ENCODE peak calls at places on chromosomes 4 and X, in four cellular contexts. One of them, this sample, is unnamed. For H3K9me3, the result is how much of the 10 kb centered on the place peaks cover.

GRCh38 chr4:172998527-172999469 is 169.8 kb upstream of the GALNT7 start:
- DNase-seq in fibroblast of lung: peak
- DNase-seq in effector memory CD4-positive, alpha-beta T cell: no peak
- DNase-seq in breast epithelium: no peak
- DNase-seq in this sample: no peak

GRCh38 chr4:40570348-40571077 is 59.2 kb downstream of the RBM47 start:
- DNase-seq in fibroblast of lung: no peak
- DNase-seq in effector memory CD4-positive, alpha-beta T cell: no peak
- DNase-seq in breast epithelium: no peak
- DNase-seq in this sample: no peak

GRCh38 chr4:136471051-136471450 is 1061.2 kb downstream of the PCDH18 start:
- DNase-seq in fibroblast of lung: no peak
- DNase-seq in effector memory CD4-positive, alpha-beta T cell: no peak
- DNase-seq in breast epithelium: no peak
- DNase-seq in this sample: no peak

GRCh38 chr4:156298230-156298629 is 344.6 kb upstream of the CTSO start:
- DNase-seq in breast epithelium: no peak
- DNase-seq in fibroblast of lung: peak
- DNase-seq in effector memory CD4-positive, alpha-beta T cell: no peak
- DNase-seq in this sample: no peak

GRCh38 chrX:88170528-88170927 is 576.5 kb upstream of the CPXCR1 start:
- DNase-seq in fibroblast of lung: no peak
- DNase-seq in breast epithelium: no peak
- DNase-seq in effector memory CD4-positive, alpha-beta T cell: no peak
- DNase-seq in this sample: no peak

GRCh38 chrX:50871922-50872453 is 38.5 kb upstream of the BMP15 start:
- DNase-seq in effector memory CD4-positive, alpha-beta T cell: no peak
- DNase-seq in fibroblast of lung: peak
- DNase-seq in breast epithelium: no peak
- DNase-seq in this sample: no peak

GRCh38 chr4:125315571-125316390 is 1.0 kb downstream of the FAT4 start:
- DNase-seq in fibroblast of lung: peak
- DNase-seq in effector memory CD4-positive, alpha-beta T cell: no peak
- DNase-seq in breast epithelium: no peak
- DNase-seq in this sample: no peak

GRCh38 chr4:25457053-25457715 is 80.1 kb downstream of the ANAPC4 start:
- DNase-seq in breast epithelium: no peak
- DNase-seq in fibroblast of lung: peak
- DNase-seq in effector memory CD4-positive, alpha-beta T cell: no peak
- DNase-seq in this sample: no peak

GRCh38 chr4:7766086-7766485 is 173.6 kb downstream of the AFAP1 start:
- DNase-seq in fibroblast of lung: no peak
- DNase-seq in breast epithelium: no peak
- DNase-seq in effector memory CD4-positive, alpha-beta T cell: no peak
- DNase-seq in this sample: no peak

GRCh38 chr4:96525901-96526300 is 686.0 kb downstream of the PDHA2 start:
- DNase-seq in effector memory CD4-positive, alpha-beta T cell: no peak
- DNase-seq in fibroblast of lung: peak
- DNase-seq in breast epithelium: no peak
- DNase-seq in this sample: no peak

GRCh38 chr4:19005211-19005610 is 983.7 kb upstream of the LCORL start:
- DNase-seq in breast epithelium: no peak
- DNase-seq in fibroblast of lung: peak
- DNase-seq in effector memory CD4-positive, alpha-beta T cell: no peak
- DNase-seq in this sample: no peak

GRCh38 chr4:145819246-145820181 is 119.1 kb downstream of the ZNF827 start:
- DNase-seq in fibroblast of lung: no peak
- DNase-seq in effector memory CD4-positive, alpha-beta T cell: no peak
- DNase-seq in breast epithelium: no peak
- DNase-seq in this sample: no peak

GRCh38 chrX:136660896-136661295 is 12.9 kb downstream of the CD40LG start:
- DNase-seq in fibroblast of lung: no peak
- DNase-seq in effector memory CD4-positive, alpha-beta T cell: no peak
- DNase-seq in breast epithelium: no peak
- DNase-seq in this sample: no peak

GRCh38 chr4:117588771-117589170 is 445.5 kb upstream of the NDST3 start:
- DNase-seq in breast epithelium: no peak
- DNase-seq in fibroblast of lung: no peak
- DNase-seq in effector memory CD4-positive, alpha-beta T cell: no peak
- DNase-seq in this sample: no peak

GRCh38 chrX:69876221-69876620 is 173.5 kb downstream of the AWAT2 start:
- DNase-seq in fibroblast of lung: no peak
- DNase-seq in breast epithelium: no peak
- DNase-seq in effector memory CD4-positive, alpha-beta T cell: no peak
- DNase-seq in this sample: no peak

GRCh38 chr4:8171941-8172924 is 13.6 kb upstream of the ABLIM2 start:
- DNase-seq in effector memory CD4-positive, alpha-beta T cell: no peak
- DNase-seq in fibroblast of lung: no peak
- DNase-seq in breast epithelium: no peak
- DNase-seq in this sample: no peak

GRCh38 chrX:151516538-151517187 is 46.8 kb upstream of the PASD1 start:
- DNase-seq in breast epithelium: no peak
- DNase-seq in fibroblast of lung: no peak
- DNase-seq in effector memory CD4-positive, alpha-beta T cell: no peak
- DNase-seq in this sample: no peak

GRCh38 chrX:16610121-16610565 is 39.8 kb upstream of the S100G start:
- DNase-seq in breast epithelium: no peak
- DNase-seq in effector memory CD4-positive, alpha-beta T cell: no peak
- DNase-seq in fibroblast of lung: peak
- DNase-seq in this sample: no peak

GRCh38 chrX:46777971-46778810 is 19.3 kb upstream of the SLC9A7 start:
- DNase-seq in effector memory CD4-positive, alpha-beta T cell: no peak
- DNase-seq in breast epithelium: no peak
- DNase-seq in fibroblast of lung: peak
- DNase-seq in this sample: no peak

GRCh38 chr4:129246850-129247542 is 151.0 kb downstream of the C4orf33 start:
- DNase-seq in breast epithelium: no peak
- DNase-seq in effector memory CD4-positive, alpha-beta T cell: no peak
- DNase-seq in fibroblast of lung: no peak
- DNase-seq in this sample: no peak

GRCh38 chr4:123600921-123601904 is 204.6 kb downstream of the SPRY1 start:
- DNase-seq in fibroblast of lung: no peak
- DNase-seq in effector memory CD4-positive, alpha-beta T cell: no peak
- DNase-seq in breast epithelium: no peak
- DNase-seq in this sample: no peak

GRCh38 chrX:104310084-104310483 is 55.4 kb upstream of the ESX1 start:
- DNase-seq in effector memory CD4-positive, alpha-beta T cell: no peak
- DNase-seq in breast epithelium: no peak
- DNase-seq in fibroblast of lung: peak
- DNase-seq in this sample: no peak

GRCh38 chr4:145920205-145920604 is 18.4 kb downstream of the ZNF827 start:
- DNase-seq in fibroblast of lung: peak
- DNase-seq in effector memory CD4-positive, alpha-beta T cell: no peak
- DNase-seq in breast epithelium: peak
- DNase-seq in this sample: no peak

GRCh38 chr4:41693629-41694028 is 54.9 kb downstream of the PHOX2B start:
- DNase-seq in breast epithelium: no peak
- DNase-seq in fibroblast of lung: peak
- DNase-seq in effector memory CD4-positive, alpha-beta T cell: no peak
- DNase-seq in this sample: no peak

GRCh38 chrX:131477498-131477897 is 66.4 kb upstream of the OR13H1 start:
- DNase-seq in effector memory CD4-positive, alpha-beta T cell: no peak
- DNase-seq in breast epithelium: no peak
- DNase-seq in fibroblast of lung: no peak
- DNase-seq in this sample: no peak

GRCh38 chr4:23911675-23912455 is 22.0 kb upstream of the PPARGC1A start:
- DNase-seq in breast epithelium: no peak
- DNase-seq in effector memory CD4-positive, alpha-beta T cell: no peak
- DNase-seq in fibroblast of lung: no peak
- DNase-seq in this sample: no peak

GRCh38 chrX:138847930-138848329 is 136.4 kb upstream of the FGF13 start:
- DNase-seq in effector memory CD4-positive, alpha-beta T cell: no peak
- DNase-seq in fibroblast of lung: peak
- DNase-seq in breast epithelium: no peak
- DNase-seq in this sample: no peak

GRCh38 chr4:26074672-26075071 is 160.7 kb downstream of the SMIM20 start:
- DNase-seq in fibroblast of lung: no peak
- DNase-seq in breast epithelium: no peak
- DNase-seq in effector memory CD4-positive, alpha-beta T cell: peak
- DNase-seq in this sample: no peak

GRCh38 chr4:16715482-16715881 is 183.0 kb downstream of the LDB2 start:
- DNase-seq in fibroblast of lung: no peak
- DNase-seq in breast epithelium: no peak
- DNase-seq in effector memory CD4-positive, alpha-beta T cell: no peak
- DNase-seq in this sample: no peak

GRCh38 chrX:133440797-133441163 is 25.5 kb upstream of the GPC4 start:
- DNase-seq in effector memory CD4-positive, alpha-beta T cell: no peak
- DNase-seq in breast epithelium: no peak
- DNase-seq in fibroblast of lung: no peak
- DNase-seq in this sample: no peak

GRCh38 chr4:6641971-6642320 is 1.5 kb downstream of the MRFAP1 start:
- DNase-seq in effector memory CD4-positive, alpha-beta T cell: no peak
- DNase-seq in fibroblast of lung: no peak
- DNase-seq in breast epithelium: no peak
- DNase-seq in this sample: no peak

GRCh38 chr4:7620814-7621176 is 186.1 kb upstream of the PSAPL1 start:
- DNase-seq in breast epithelium: no peak
- DNase-seq in effector memory CD4-positive, alpha-beta T cell: no peak
- DNase-seq in fibroblast of lung: no peak
- DNase-seq in this sample: no peak

DNA sequence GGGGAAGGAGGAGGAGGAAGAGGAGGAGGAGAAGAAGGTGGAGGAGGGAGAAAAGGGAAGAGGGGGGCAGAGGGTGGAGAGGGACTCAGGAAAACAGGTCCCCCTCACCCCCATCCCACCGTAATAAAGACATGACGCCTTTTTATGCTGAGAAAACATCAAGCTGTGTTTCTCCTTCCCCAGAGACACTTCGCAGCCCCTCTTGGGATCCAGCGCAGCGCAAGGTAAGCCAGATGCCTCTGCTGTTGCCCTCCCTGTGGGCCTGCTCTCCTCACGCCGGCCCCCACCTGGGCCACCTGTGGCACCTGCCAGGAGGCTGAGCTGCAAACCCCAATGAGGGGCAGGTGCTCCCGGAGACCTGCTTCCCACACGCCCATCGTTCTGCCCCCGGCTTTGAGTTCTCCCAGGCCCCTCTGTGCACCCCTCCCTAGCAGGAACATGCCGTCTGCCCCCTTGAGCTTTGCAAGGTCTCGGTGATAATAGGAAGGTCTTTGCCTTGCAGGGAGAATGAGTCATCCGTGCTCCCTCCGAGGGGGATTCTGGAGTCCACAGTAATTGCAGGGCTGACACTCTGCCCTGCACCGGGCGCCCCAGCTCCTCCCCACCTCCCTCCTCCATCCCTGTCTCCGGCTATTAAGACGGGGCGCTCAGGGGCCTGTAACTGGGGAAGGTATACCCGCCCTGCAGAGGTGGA is 45.3 kb upstream of the SHOX start:
- DNase-seq in effector memory CD4-positive, alpha-beta T cell: no peak
- DNase-seq in fibroblast of lung: no peak
- DNase-seq in breast epithelium: no peak
- DNase-seq in this sample: no peak
- H3K9me3 ChIP-seq in effector memory CD4-positive, alpha-beta T cell: under half
- H3K9me3 ChIP-seq in fibroblast of lung: under half
- H3K9me3 ChIP-seq in breast epithelium: under half
- H3K9me3 ChIP-seq in this sample: under half

DNA sequence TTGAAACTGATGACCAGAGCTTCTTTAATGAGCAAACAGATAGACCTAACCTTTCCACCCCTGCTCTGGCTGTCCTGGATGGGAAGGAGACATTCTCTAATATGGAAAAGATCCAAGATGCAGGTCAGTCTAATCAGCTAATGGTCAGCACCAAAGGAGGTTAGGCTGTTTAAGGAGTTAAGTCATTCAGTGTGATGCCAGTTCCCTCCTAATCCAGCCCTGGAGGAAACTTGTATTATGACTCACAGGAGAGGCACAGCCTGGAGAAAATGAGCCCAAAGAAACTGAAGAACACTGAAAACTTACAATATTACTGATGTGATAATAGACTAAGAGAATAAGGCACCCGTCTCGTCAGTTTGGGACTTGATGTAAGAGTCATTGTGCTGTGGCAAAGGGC is 323.0 kb downstream of the HNRNPD start:
- DNase-seq in effector memory CD4-positive, alpha-beta T cell: no peak
- DNase-seq in breast epithelium: no peak
- DNase-seq in fibroblast of lung: peak
- DNase-seq in this sample: no peak
- H3K9me3 ChIP-seq in effector memory CD4-positive, alpha-beta T cell: under half
- H3K9me3 ChIP-seq in breast epithelium: under half
- H3K9me3 ChIP-seq in fibroblast of lung: under half
- H3K9me3 ChIP-seq in this sample: under half

DNA sequence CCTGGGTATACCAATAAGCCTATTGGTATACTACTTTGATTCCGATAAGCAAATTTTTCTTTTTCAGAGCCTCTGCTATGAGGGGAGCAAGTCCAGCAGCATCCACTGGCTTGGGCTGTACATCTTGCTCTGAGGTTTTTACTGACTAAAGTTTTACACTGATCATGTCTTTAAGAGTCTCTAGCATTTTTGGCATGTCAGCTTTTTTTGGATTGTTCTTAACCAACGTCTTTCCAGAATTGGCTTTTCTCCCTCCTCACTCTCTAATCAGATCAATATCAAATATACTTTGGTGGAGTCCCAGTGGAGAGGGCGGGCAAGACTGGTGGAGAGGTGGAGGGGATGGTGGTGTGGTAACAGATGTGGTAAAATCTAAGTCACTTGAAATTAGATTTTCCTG is 196.8 kb downstream of the HEPH start:
- DNase-seq in fibroblast of lung: no peak
- DNase-seq in breast epithelium: no peak
- DNase-seq in effector memory CD4-positive, alpha-beta T cell: no peak
- DNase-seq in this sample: no peak
- H3K9me3 ChIP-seq in fibroblast of lung: under half
- H3K9me3 ChIP-seq in breast epithelium: under half
- H3K9me3 ChIP-seq in effector memory CD4-positive, alpha-beta T cell: under half
- H3K9me3 ChIP-seq in this sample: under half

GRCh38 chr4:183384516-183384915 is 59.9 kb upstream of the CDKN2AIP start:
- DNase-seq in breast epithelium: no peak
- DNase-seq in fibroblast of lung: no peak
- DNase-seq in effector memory CD4-positive, alpha-beta T cell: no peak
- DNase-seq in this sample: no peak
- H3K9me3 ChIP-seq in breast epithelium: under half
- H3K9me3 ChIP-seq in fibroblast of lung: under half
- H3K9me3 ChIP-seq in effector memory CD4-positive, alpha-beta T cell: under half
- H3K9me3 ChIP-seq in this sample: under half

GRCh38 chr4:107888237-107888636 is 43.1 kb upstream of the CYP2U1 start:
- DNase-seq in effector memory CD4-positive, alpha-beta T cell: no peak
- DNase-seq in breast epithelium: no peak
- DNase-seq in fibroblast of lung: no peak
- DNase-seq in this sample: no peak
- H3K9me3 ChIP-seq in effector memory CD4-positive, alpha-beta T cell: under half
- H3K9me3 ChIP-seq in breast epithelium: under half
- H3K9me3 ChIP-seq in fibroblast of lung: under half
- H3K9me3 ChIP-seq in this sample: under half

DNA sequence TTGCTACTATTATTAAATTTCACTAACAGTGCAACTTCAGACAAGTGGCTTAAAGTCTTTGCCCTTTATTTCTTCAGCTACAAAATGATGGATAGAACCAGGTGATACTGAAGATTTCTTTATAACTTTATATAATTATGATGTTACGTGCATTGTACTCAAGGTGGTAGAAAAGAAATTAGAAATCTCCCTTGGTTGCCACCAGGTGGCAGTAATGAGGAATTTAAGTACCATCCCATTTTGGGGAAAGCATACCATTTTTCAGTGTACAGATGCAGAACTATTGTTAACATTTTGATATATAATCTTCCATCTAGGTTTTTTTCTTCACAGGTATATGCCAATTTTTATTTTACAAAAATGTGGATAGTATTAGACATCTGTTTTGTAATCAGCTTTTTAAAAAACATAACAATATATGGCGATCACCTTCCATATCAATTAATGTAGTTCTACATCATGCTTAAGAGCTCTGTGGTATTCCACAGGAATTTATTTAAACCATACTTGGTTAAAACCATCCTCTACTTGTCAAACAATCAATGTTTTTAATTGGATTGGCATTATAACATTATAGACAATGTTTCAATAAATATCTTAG is 37.7 kb upstream of the RAB33B start:
- DNase-seq in breast epithelium: no peak
- DNase-seq in fibroblast of lung: peak
- DNase-seq in effector memory CD4-positive, alpha-beta T cell: no peak
- DNase-seq in this sample: no peak
- H3K9me3 ChIP-seq in breast epithelium: under half
- H3K9me3 ChIP-seq in fibroblast of lung: under half
- H3K9me3 ChIP-seq in effector memory CD4-positive, alpha-beta T cell: under half
- H3K9me3 ChIP-seq in this sample: under half

This sample was measured in T-helper 17 cell.